ENCODE peak calls at places on chromosomes 3 and 15, in five cellular contexts. A is AG04450, Z is spleen, P is A549, O is left lung. J is an unnamed sample.

GRCh38 chr3:94292151-94292550 is 229.3 kb downstream of the NSUN3 start:
- DNase-seq in A (no peak), Z (no peak), P (no peak), O (no peak), J (no peak)

GRCh38 chr15:98903377-98904018 is 104.1 kb downstream of the PGPEP1L start:
- DNase-seq in A (no peak), Z (no peak), P (peak), O (no peak), J (no peak)

GRCh38 chr3:173589116-173589515 is 191.6 kb downstream of the NLGN1 start:
- DNase-seq in A (no peak), Z (no peak), P (no peak), O (no peak), J (no peak)

GRCh38 chr3:184085389-184085852 is 11.4 kb upstream of the HTR3E start:
- DNase-seq in A (no peak), Z (no peak), P (no peak), O (no peak), J (no peak)

GRCh38 chr3:101850327-101851048 is 1.2 kb downstream of the NFKBIZ start:
- DNase-seq in A (no peak), Z (no peak), P (no peak), O (no peak), J (no peak)

GRCh38 chr3:115651089-115651488 is 27.8 kb downstream of the GAP43 start:
- DNase-seq in A (no peak), Z (no peak), P (no peak), O (no peak), J (no peak)

GRCh38 chr3:149152420-149152819 is 23.0 kb downstream of the HPS3 start:
- DNase-seq in A (no peak), Z (no peak), P (no peak), O (no peak), J (no peak)

GRCh38 chr3:183085634-183086390 is 13.5 kb downstream of the MCCC1 start:
- DNase-seq in A (no peak), Z (peak), P (no peak), O (peak), J (peak)

GRCh38 chr15:50064674-50065073 is 54.4 kb downstream of the ATP8B4 start:
- DNase-seq in A (no peak), Z (no peak), P (no peak), O (no peak), J (no peak)

GRCh38 chr3:38139652-38140051 is 1.2 kb downstream of the MYD88 start:
- DNase-seq in A (no peak), Z (no peak), P (no peak), O (no peak), J (no peak)

GRCh38 chr3:171396048-171396447 is 64.2 kb downstream of the TNIK start:
- DNase-seq in A (no peak), Z (no peak), P (no peak), O (no peak), J (no peak)

GRCh38 chr3:39000008-39000450 is 51.7 kb downstream of the SCN11A start:
- DNase-seq in A (peak), Z (no peak), P (peak), O (no peak), J (peak)

GRCh38 chr3:187919018-187919417 is 173.8 kb upstream of the BCL6 start:
- DNase-seq in A (no peak), Z (no peak), P (no peak), O (no peak), J (no peak)

GRCh38 chr3:108757404-108757982 is at the start of gene RETNLB:
- DNase-seq in A (no peak), Z (no peak), P (no peak), O (no peak), J (no peak)

GRCh38 chr3:107217161-107217560 is 160.1 kb upstream of the CCDC54 start:
- DNase-seq in A (peak), Z (no peak), P (no peak), O (no peak), J (peak)

GRCh38 chr3:116444819-116445290 is 432 bp downstream of the LSAMP start:
- DNase-seq in A (no peak), Z (no peak), P (no peak), O (peak), J (no peak)

GRCh38 chr15:68818671-68819450 is 1.8 kb downstream of the ANP32A start:
- DNase-seq in A (no peak), Z (peak), P (peak), O (peak), J (no peak)

GRCh38 chr15:74053941-74054529 is 28.3 kb downstream of the GOLGA6A start:
- DNase-seq in A (peak), Z (peak), P (peak), O (peak), J (no peak)

GRCh38 chr3:74106882-74107281 is 482.1 kb upstream of the PDZRN3 start:
- DNase-seq in A (no peak), Z (no peak), P (no peak), O (no peak), J (no peak)

DNA sequence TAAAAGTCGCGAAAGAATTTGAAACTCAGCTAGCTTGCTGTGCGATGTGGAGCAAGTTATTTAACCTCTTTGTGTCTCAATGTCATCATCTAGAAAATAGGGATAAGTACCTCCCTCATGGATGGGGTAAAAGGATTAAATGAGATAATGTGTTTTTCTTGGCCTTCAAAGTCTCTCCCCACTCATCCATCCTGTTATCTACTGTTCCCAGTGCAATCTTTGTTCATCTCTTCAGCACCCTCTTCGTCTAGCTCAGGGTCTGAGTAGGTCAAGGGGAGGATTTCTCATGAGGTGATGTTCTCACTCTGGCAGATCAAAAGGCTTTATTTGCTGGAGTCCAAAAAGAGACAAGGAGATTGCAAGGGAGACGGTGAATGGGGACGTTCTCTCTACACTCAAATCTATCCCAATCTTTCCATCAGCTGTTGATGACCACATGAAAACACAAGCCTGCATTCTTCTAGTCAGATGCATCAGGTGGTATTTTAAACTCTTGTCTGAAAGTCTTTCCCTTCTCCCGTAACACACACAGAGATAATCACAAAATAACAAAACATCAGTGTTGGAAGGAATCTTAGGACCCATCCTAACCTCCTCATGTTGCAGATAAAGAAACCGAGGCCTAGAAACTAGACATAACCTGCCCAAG is 1.3 kb downstream of the MESD start:
- DNase-seq in A (no peak), Z (no peak), P (no peak), O (no peak), J (no peak)
- H3K4me3 ChIP-seq in A (peak), Z (peak), P (peak), O (peak), J (peak)

DNA sequence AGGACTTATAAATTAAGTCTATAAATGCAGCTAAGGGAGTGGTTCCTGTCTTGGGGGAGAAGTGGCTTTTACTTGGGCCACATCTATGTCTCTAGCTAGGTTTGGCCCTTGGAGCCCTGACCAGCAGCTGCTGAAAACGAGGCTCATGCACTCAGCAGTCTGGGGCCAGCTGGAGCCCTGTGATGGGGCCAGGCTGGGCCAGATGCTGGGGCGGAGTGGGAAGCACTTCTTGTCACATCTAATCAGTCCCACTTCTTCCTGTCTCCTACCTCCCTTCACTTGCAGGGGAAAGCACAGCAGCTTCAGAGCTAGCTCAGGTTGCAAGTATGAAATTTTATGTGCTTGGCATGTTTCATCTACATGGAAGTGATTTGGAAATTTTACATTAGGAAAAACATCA is 209.9 kb upstream of the ROPN1 start:
- DNase-seq in A (no peak), Z (no peak), P (no peak), O (no peak), J (no peak)
- TF ChIP-seq CTCF in A (no peak), Z (no peak), P (no peak), O (no peak), J (no peak)

GRCh38 chr3:99972380-99973104 is 141.8 kb downstream of the FILIP1L start:
- DNase-seq in A (no peak), Z (no peak), P (no peak), O (no peak), J (no peak)

GRCh38 chr3:99976584-99976983 is 137.7 kb downstream of the FILIP1L start:
- DNase-seq in A (no peak), Z (no peak), P (no peak), O (no peak), J (no peak)

GRCh38 chr3:99971761-99972160 is 142.5 kb downstream of the FILIP1L start:
- DNase-seq in A (no peak), Z (no peak), P (no peak), O (no peak), J (no peak)

GRCh38 chr3:99978221-99978620 is 136.1 kb downstream of the FILIP1L start:
- DNase-seq in A (no peak), Z (no peak), P (no peak), O (no peak), J (no peak)

DNA sequence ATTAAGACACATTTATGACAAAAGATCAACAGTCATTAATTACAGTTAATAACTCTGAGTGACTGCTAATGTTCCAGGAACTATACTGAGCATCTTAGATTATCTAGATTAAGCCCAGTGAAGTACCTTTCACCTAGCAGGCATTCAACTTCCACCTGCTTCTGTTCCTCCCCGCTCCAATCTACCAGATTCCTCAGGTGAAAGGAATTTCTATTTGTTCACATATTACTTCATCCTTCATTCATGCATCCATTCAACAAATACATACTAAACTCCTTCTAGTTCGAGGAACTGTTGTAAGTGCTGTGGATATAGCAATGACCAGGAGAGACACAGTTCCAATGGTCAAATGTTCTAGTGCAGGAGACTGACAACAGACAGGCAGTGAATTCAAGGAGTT is 139.3 kb downstream of the FILIP1L start:
- DNase-seq in A (no peak), Z (no peak), P (no peak), O (no peak), J (no peak)
- H3K4me3 ChIP-seq in A (no peak), Z (no peak), P (no peak), O (no peak), J (no peak)

DNA sequence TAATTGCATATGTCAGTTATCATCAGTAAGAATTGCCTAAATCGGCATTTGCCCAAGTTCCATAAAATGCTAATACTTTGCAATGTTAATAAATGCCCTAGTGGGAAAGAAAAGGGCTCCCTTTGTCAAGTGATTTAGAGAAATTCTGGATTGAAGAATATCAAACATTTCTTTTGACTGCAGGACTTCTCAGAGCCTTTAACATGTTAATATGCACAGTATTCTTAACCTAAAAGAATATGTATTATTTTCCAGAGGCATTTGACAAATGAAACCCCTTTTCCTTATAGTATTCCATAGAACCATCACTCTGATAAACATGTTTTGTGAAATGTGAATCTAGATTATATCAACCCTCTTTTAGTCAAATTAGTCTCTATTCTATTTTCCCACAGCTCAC is 452.2 kb upstream of the WNT5A start:
- DNase-seq in A (no peak), Z (no peak), P (no peak), O (no peak), J (no peak)
- TF ChIP-seq CTCF in A (no peak), Z (no peak), P (no peak), O (no peak), J (no peak)

DNA sequence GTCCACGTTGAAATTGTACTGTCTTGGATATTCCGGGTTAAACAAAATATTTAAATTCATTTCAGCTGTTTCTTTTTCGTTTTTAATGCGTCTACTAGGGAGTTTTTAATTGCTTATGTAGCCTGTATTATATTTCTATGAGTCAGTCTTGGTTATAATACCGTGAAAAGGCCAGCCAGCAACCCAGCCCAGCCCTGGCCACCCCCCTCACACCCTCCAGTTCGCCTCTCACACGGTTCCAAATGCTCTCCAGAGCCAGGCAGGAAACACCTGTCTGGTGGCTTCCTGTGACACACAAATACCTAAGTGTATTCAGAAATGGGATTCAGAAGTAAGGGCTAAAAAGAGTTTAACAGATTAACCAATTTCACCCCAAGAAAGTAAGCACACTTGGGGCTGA is 4.4 kb downstream of the SH3BP5 start:
- DNase-seq in A (no peak), Z (no peak), P (no peak), O (no peak), J (no peak)
- H3K4me3 ChIP-seq in A (no peak), Z (no peak), P (no peak), O (no peak), J (no peak)

GRCh38 chr3:167736264-167736787 is 805 bp downstream of the SERPINI1 start:
- DNase-seq in A (no peak), Z (no peak), P (no peak), O (no peak), J (no peak)

GRCh38 chr3:167736997-167737396 is 1.5 kb downstream of the SERPINI1 start:
- DNase-seq in A (no peak), Z (no peak), P (no peak), O (no peak), J (no peak)

GRCh38 chr3:167733961-167734497 is 663 bp downstream of the PDCD10 start:
- DNase-seq in A (no peak), Z (no peak), P (no peak), O (no peak), J (no peak)

GRCh38 chr3:167734498-167735232 is at the start of gene PDCD10:
- DNase-seq in A (peak), Z (peak), P (peak), O (peak), J (peak)

GRCh38 chr3:167735233-167736107 is at the start of gene SERPINI1:
- DNase-seq in A (peak), Z (peak), P (peak), O (peak), J (peak)
- TF ChIP-seq CTCF in A (no peak), Z (no peak), P (no peak), O (no peak), J (no peak)

GRCh38 chr3:64266065-64266874 is 41.0 kb upstream of the PRICKLE2 start:
- DNase-seq in A (peak), Z (no peak), P (peak), O (no peak), J (peak)
- H3K4me3 ChIP-seq in A (peak), Z (no peak), P (no peak), O (peak), J (peak)

GRCh38 chr15:42802168-42802567 is 65.2 kb upstream of the CDAN1 start:
- DNase-seq in A (no peak), Z (no peak), P (no peak), O (no peak), J (no peak)

GRCh38 chr15:42800731-42801474 is 64.0 kb upstream of the CDAN1 start:
- DNase-seq in A (no peak), Z (no peak), P (no peak), O (no peak), J (no peak)

GRCh38 chr15:42798802-42799201 is 61.9 kb upstream of the CDAN1 start:
- DNase-seq in A (no peak), Z (no peak), P (no peak), O (no peak), J (no peak)

DNA sequence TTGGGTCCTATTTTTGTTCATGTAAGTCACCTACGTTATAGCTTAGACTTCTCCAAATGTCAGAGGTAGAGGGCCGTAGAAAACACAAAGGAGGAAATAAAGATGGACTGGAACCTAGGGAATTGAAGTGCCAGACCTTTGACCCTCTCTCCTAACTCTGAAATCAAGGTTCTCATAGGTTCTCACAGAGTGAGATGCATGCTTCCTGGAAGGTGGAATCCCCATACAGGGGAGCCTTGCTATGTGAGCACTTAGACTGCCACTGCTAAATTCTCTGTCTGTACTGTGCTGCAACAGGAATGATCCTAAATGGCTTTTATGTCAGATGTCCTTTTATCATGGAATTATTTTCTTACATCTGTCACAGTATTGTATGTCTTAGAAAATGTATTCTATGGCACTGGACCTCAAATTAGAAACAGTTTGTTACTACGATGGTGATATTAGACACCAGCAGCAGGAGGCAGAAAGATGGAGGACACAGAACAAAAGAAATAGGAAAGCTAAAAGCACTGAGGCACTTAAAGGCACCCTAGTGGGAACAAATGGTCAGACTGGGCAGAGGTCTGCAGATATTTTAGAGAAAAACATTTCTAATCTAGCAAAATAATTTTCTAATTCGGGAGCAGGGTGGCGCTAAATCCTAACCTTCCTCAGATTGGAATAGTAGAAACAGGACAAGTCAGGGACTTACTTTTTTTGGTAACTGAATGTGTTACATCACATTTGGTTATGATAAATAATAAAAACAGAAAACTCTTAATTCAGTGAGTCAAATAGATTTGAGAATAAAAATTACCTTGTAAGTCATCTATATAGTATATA is 60.2 kb upstream of the CDAN1 start:
- DNase-seq in A (no peak), Z (no peak), P (no peak), O (no peak), J (no peak)
- TF ChIP-seq CTCF in A (no peak), Z (no peak), P (peak), O (no peak), J (no peak)

GRCh38 chr3:177516130-177517011 is 319.1 kb upstream of the TBL1XR1 start:
- DNase-seq in A (peak), Z (peak), P (no peak), O (no peak), J (peak)
- H3K4me3 ChIP-seq in A (no peak), Z (no peak), P (no peak), O (no peak), J (no peak)

J was measured in AG04449.